ENCODE peak calls at places on chromosomes 3 and 15, in six cellular contexts. Z is PC-9, L is pancreas, U is lower lobe of right lung, V is thoracic aorta, T is upper lobe of left lung. R is an unnamed sample.

GRCh38 chr3:62293051-62293780 is 80.1 kb downstream of the FEZF2 start:
- DNase-seq in Z (no peak), L (no peak), U (no peak), V (no peak), T (no peak), R (no peak)

GRCh38 chr3:10279384-10280176 is 13.2 kb downstream of the GHRL start:
- DNase-seq in Z (no peak), L (no peak), U (no peak), V (no peak), T (no peak), R (no peak)

GRCh38 chr3:126468028-126468891 is 7.4 kb downstream of the ZXDC start:
- DNase-seq in Z (no peak), L (no peak), U (peak), V (no peak), T (peak), R (no peak)

GRCh38 chr3:111577798-111578685 is 17.1 kb downstream of the ZBED2 start:
- DNase-seq in Z (peak), L (no peak), U (no peak), V (no peak), T (no peak), R (no peak)

GRCh38 chr3:57557088-57557537 is 1.0 kb downstream of the PDE12 start:
- DNase-seq in Z (peak), L (peak), U (peak), V (no peak), T (peak), R (no peak)

GRCh38 chr3:31219131-31219843 is 313.4 kb upstream of the STT3B start:
- DNase-seq in Z (no peak), L (no peak), U (no peak), V (no peak), T (no peak), R (no peak)

GRCh38 chr3:38038447-38038911 is 529 bp upstream of the DLEC1 start:
- DNase-seq in Z (no peak), L (no peak), U (no peak), V (no peak), T (no peak), R (no peak)

GRCh38 chr15:91589360-91589759 is 264.1 kb upstream of the SLCO3A1 start:
- DNase-seq in Z (no peak), L (no peak), U (no peak), V (no peak), T (no peak), R (no peak)

GRCh38 chr3:143001034-143001368 is 369 bp upstream of the U2SURP start:
- DNase-seq in Z (no peak), L (peak), U (peak), V (no peak), T (no peak), R (peak)

GRCh38 chr3:186930639-186931486 is 537 bp downstream of the ST6GAL1 start:
- DNase-seq in Z (peak), L (peak), U (peak), V (peak), T (peak), R (peak)

GRCh38 chr3:47910777-47911440 is 105.3 kb downstream of the MAP4 start:
- DNase-seq in Z (peak), L (no peak), U (no peak), V (no peak), T (no peak), R (no peak)

GRCh38 chr3:168884353-168884903 is 779.1 kb downstream of the MECOM start:
- DNase-seq in Z (peak), L (no peak), U (no peak), V (peak), T (peak), R (no peak)

GRCh38 chr15:90907838-90908507 is 4.9 kb downstream of the MAN2A2 start:
- DNase-seq in Z (no peak), L (no peak), U (no peak), V (no peak), T (no peak), R (no peak)

GRCh38 chr15:81216411-81216810 is 19.7 kb downstream of the IL16 start:
- DNase-seq in Z (no peak), L (no peak), U (no peak), V (no peak), T (no peak), R (peak)

GRCh38 chr3:194300392-194300758 is 50.8 kb downstream of the CPN2 start:
- DNase-seq in Z (no peak), L (peak), U (peak), V (no peak), T (peak), R (peak)

GRCh38 chr15:75821946-75822345 is 21.3 kb upstream of the UBE2Q2 start:
- DNase-seq in Z (no peak), L (no peak), U (no peak), V (no peak), T (no peak), R (no peak)

GRCh38 chr3:188309437-188310269 is 155.7 kb downstream of the LPP start:
- DNase-seq in Z (no peak), L (no peak), U (no peak), V (no peak), T (no peak), R (no peak)

GRCh38 chr15:25690673-25691543 is 172.2 kb downstream of the ATP10A start:
- DNase-seq in Z (no peak), L (no peak), U (no peak), V (no peak), T (peak), R (no peak)

GRCh38 chr3:171314341-171314740 is 145.9 kb downstream of the TNIK start:
- DNase-seq in Z (no peak), L (no peak), U (no peak), V (no peak), T (no peak), R (no peak)

GRCh38 chr3:193772389-193772788 is 179.4 kb downstream of the OPA1 start:
- DNase-seq in Z (no peak), L (no peak), U (no peak), V (no peak), T (no peak), R (no peak)

GRCh38 chr3:131114201-131114600 is 87.5 kb downstream of the NEK11 start:
- DNase-seq in Z (no peak), L (no peak), U (no peak), V (no peak), T (no peak), R (no peak)

GRCh38 chr15:34119291-34119690 is 17.4 kb downstream of the PGBD4 start:
- DNase-seq in Z (no peak), L (no peak), U (no peak), V (no peak), T (no peak), R (no peak)

GRCh38 chr3:56347219-56347871 is 120.9 kb downstream of the ERC2 start:
- DNase-seq in Z (no peak), L (peak), U (no peak), V (no peak), T (peak), R (no peak)

GRCh38 chr3:156341324-156341723 is 213.6 kb downstream of the SSR3 start:
- DNase-seq in Z (no peak), L (no peak), U (no peak), V (no peak), T (no peak), R (no peak)

GRCh38 chr3:189967254-189967865 is 153.3 kb downstream of the P3H2 start:
- DNase-seq in Z (peak), L (no peak), U (no peak), V (no peak), T (no peak), R (no peak)

GRCh38 chr3:24365168-24365567 is 129.5 kb downstream of the THRB start:
- DNase-seq in Z (peak), L (no peak), U (no peak), V (peak), T (peak), R (no peak)

GRCh38 chr3:50274371-50275104 is 4.3 kb upstream of the LSMEM2 start:
- DNase-seq in Z (peak), L (peak), U (peak), V (no peak), T (peak), R (peak)

GRCh38 chr3:10255835-10256234 is 7.6 kb downstream of the TATDN2 start:
- DNase-seq in Z (no peak), L (no peak), U (no peak), V (no peak), T (no peak), R (no peak)

GRCh38 chr15:75215107-75216004 is 13.7 kb downstream of the C15orf39 start:
- DNase-seq in Z (peak), L (no peak), U (no peak), V (no peak), T (no peak), R (no peak)

GRCh38 chr3:143928541-143929255 is 42.9 kb upstream of the DIPK2A start:
- DNase-seq in Z (no peak), L (no peak), U (no peak), V (no peak), T (no peak), R (no peak)

GRCh38 chr15:74573987-74574386 is 33.0 kb downstream of the ARID3B start:
- DNase-seq in Z (no peak), L (no peak), U (no peak), V (no peak), T (no peak), R (no peak)

GRCh38 chr3:150763841-150764483 is 993 bp upstream of the SIAH2 start:
- DNase-seq in Z (peak), L (peak), U (peak), V (peak), T (peak), R (peak)

GRCh38 chr15:35362195-35362829 is 183.7 kb downstream of the DPH6 start:
- DNase-seq in Z (no peak), L (no peak), U (no peak), V (no peak), T (no peak), R (no peak)

GRCh38 chr3:104316118-104316517 is 1050.6 kb upstream of the ALCAM start:
- DNase-seq in Z (no peak), L (no peak), U (no peak), V (no peak), T (no peak), R (no peak)

GRCh38 chr3:53269888-53270880 is 14.4 kb upstream of the TKT start:
- DNase-seq in Z (peak), L (peak), U (peak), V (peak), T (peak), R (peak)

GRCh38 chr15:89016549-89017041 is 71.7 kb upstream of the ABHD2 start:
- DNase-seq in Z (peak), L (no peak), U (no peak), V (no peak), T (no peak), R (no peak)

GRCh38 chr15:75577401-75578205 is 1.5 kb downstream of the PTPN9 start:
- DNase-seq in Z (no peak), L (no peak), U (no peak), V (no peak), T (no peak), R (no peak)

GRCh38 chr3:16828815-16829214 is 55.9 kb upstream of the PLCL2 start:
- DNase-seq in Z (peak), L (no peak), U (peak), V (no peak), T (no peak), R (no peak)

GRCh38 chr3:14157951-14158350 is 20.4 kb downstream of the XPC start:
- DNase-seq in Z (no peak), L (peak), U (no peak), V (no peak), T (no peak), R (no peak)

GRCh38 chr3:14159426-14159825 is 19.0 kb downstream of the XPC start:
- DNase-seq in Z (no peak), L (no peak), U (no peak), V (no peak), T (no peak), R (no peak)

GRCh38 chr3:14161282-14161681 is 17.1 kb downstream of the XPC start:
- DNase-seq in Z (no peak), L (no peak), U (no peak), V (no peak), T (no peak), R (no peak)

GRCh38 chr3:14158370-14158769 is 20.0 kb downstream of the XPC start:
- DNase-seq in Z (no peak), L (peak), U (no peak), V (no peak), T (no peak), R (no peak)

DNA sequence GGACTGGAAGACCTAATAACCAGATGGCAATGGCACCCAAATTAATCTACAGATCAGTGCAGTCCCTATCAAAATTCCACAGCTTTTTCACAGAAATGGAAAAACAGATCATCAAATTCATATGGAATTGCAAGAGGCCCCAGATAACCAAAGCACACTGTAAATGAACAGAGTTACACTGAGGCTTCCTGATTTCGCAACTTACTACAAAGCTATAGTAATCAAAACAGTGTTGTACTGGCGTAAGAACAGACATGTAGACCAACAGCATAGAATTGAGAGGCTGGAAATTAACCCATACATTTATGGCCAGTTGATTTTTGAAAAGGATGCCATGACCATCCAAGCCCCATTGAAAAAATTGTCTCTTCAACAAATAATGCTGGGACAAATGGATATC is 16.2 kb downstream of the XPC start:
- DNase-seq in Z (no peak), L (no peak), U (no peak), V (no peak), T (no peak), R (no peak)
- H3K27ac ChIP-seq in Z (no peak), L (no peak), U (no peak), V (no peak), T (no peak), R (no peak)

DNA sequence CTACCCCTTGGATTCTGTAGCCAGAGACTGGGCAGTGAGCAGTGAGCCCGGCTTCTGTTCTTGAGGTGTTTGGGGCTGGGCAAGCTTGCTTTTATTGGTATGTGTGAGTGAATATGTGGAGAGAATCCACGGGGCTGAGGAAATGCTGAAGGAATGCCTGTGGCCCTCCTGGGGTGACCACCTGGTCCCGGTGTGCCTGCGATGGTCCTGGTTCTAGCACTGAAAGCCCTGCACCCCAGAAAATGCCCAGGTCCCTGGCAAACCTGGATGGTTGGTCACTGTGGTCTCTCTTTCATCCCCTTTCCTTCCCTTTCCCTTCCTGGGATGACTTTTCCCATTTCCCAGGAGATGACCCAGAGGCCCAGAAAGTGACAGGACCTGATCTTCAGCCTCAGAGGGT is 4.2 kb downstream of the ZBTB47 start:
- DNase-seq in Z (no peak), L (no peak), U (no peak), V (no peak), T (no peak), R (no peak)
- H3K4me3 ChIP-seq in Z (no peak), L (no peak), U (no peak), V (no peak), T (no peak), R (no peak)

GRCh38 chr15:31360158-31360561 is 33.5 kb downstream of the KLF13 start:
- DNase-seq in Z (no peak), L (peak), U (no peak), V (no peak), T (no peak), R (no peak)

GRCh38 chr15:31360843-31361763 is 34.5 kb downstream of the KLF13 start:
- DNase-seq in Z (no peak), L (peak), U (peak), V (no peak), T (peak), R (peak)

GRCh38 chr15:31362121-31362520 is 35.5 kb downstream of the KLF13 start:
- DNase-seq in Z (no peak), L (no peak), U (no peak), V (no peak), T (no peak), R (peak)

GRCh38 chr15:31362886-31363285 is 36.3 kb downstream of the KLF13 start:
- DNase-seq in Z (no peak), L (no peak), U (no peak), V (no peak), T (no peak), R (no peak)

GRCh38 chr15:31361764-31362120 is 35.1 kb downstream of the KLF13 start:
- DNase-seq in Z (no peak), L (no peak), U (no peak), V (no peak), T (no peak), R (no peak)
- TF ChIP-seq CTCF in Z (no peak), L (no peak), U (no peak), V (no peak), T (no peak), R (peak)

GRCh38 chr15:29685156-29686078 is 136.9 kb downstream of the TJP1 start:
- DNase-seq in Z (no peak), L (peak), U (no peak), V (no peak), T (peak), R (no peak)
- H3K27ac ChIP-seq in Z (no peak), L (no peak), U (no peak), V (no peak), T (no peak), R (no peak)

GRCh38 chr15:67884514-67885225 is 44.8 kb upstream of the RNU6-1 start:
- DNase-seq in Z (peak), L (peak), U (peak), V (peak), T (peak), R (peak)

GRCh38 chr15:67885848-67886247 is 46.0 kb upstream of the RNU6-1 start:
- DNase-seq in Z (no peak), L (no peak), U (no peak), V (no peak), T (no peak), R (no peak)

GRCh38 chr15:67882487-67883227 is 42.8 kb upstream of the RNU6-1 start:
- DNase-seq in Z (no peak), L (no peak), U (no peak), V (no peak), T (peak), R (no peak)

GRCh38 chr15:67883228-67883773 is 43.5 kb upstream of the RNU6-1 start:
- DNase-seq in Z (no peak), L (no peak), U (no peak), V (no peak), T (no peak), R (no peak)

DNA sequence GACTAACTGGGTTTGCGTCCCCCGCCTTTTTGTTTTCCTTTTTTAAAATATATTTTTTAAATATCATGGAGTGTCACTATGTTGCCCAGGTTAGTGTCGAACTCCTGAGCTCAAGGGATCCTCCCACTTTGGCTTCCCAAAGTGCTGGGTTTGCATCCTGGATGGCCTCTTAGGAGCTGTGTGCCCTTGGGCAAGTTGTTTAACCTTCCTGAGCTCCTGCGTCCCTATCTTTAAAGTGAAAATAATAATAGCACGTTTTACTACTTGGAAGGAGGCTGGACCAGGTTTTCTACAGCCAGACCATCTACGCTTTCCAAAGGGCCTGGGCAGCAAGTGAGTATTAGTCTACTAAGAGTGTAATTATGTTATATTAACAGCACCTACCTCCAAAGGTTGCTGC is 44.2 kb upstream of the RNU6-1 start:
- DNase-seq in Z (no peak), L (no peak), U (no peak), V (no peak), T (no peak), R (no peak)
- H3K4me3 ChIP-seq in Z (peak), L (peak), U (peak), V (peak), T (no peak), R (peak)

R was measured in left ventricle myocardium inferior.